ENCODE peak calls at places on chromosomes 4 and X, in six cellular contexts. One of them, this sample, is unnamed.

GRCh38 chr4:38489924-38490639 is 173.9 kb upstream of the KLF3 start:
- DNase-seq in NCI-H460: no peak
- DNase-seq in NCI-H1930: no peak
- DNase-seq in T-cell: no peak
- DNase-seq in mucosa of descending colon: peak
- DNase-seq in NCI-H524 treated with DMSO at 0.1 percent for 48 hours: no peak
- DNase-seq in this sample: no peak

GRCh38 chr4:89837385-89837995 is 529 bp upstream of the SNCA start:
- DNase-seq in NCI-H460: no peak
- DNase-seq in NCI-H1930: peak
- DNase-seq in T-cell: peak
- DNase-seq in mucosa of descending colon: no peak
- DNase-seq in NCI-H524 treated with DMSO at 0.1 percent for 48 hours: peak
- DNase-seq in this sample: no peak

GRCh38 chr4:85142451-85142850 is 176.0 kb upstream of the WDFY3 start:
- DNase-seq in NCI-H460: no peak
- DNase-seq in NCI-H1930: no peak
- DNase-seq in T-cell: no peak
- DNase-seq in mucosa of descending colon: no peak
- DNase-seq in NCI-H524 treated with DMSO at 0.1 percent for 48 hours: no peak
- DNase-seq in this sample: no peak

GRCh38 chrX:147912093-147912801 is 528 bp downstream of the FMR1 start:
- DNase-seq in NCI-H460: peak
- DNase-seq in NCI-H1930: no peak
- DNase-seq in T-cell: peak
- DNase-seq in mucosa of descending colon: peak
- DNase-seq in NCI-H524 treated with DMSO at 0.1 percent for 48 hours: no peak
- DNase-seq in this sample: no peak

GRCh38 chrX:30795981-30796958 is 92.8 kb downstream of the TAB3 start:
- DNase-seq in NCI-H460: no peak
- DNase-seq in NCI-H1930: no peak
- DNase-seq in T-cell: no peak
- DNase-seq in mucosa of descending colon: peak
- DNase-seq in NCI-H524 treated with DMSO at 0.1 percent for 48 hours: no peak
- DNase-seq in this sample: no peak

GRCh38 chr4:103204114-103204513 is 6.0 kb upstream of the CENPE start:
- DNase-seq in NCI-H460: peak
- DNase-seq in NCI-H1930: no peak
- DNase-seq in T-cell: no peak
- DNase-seq in mucosa of descending colon: no peak
- DNase-seq in NCI-H524 treated with DMSO at 0.1 percent for 48 hours: peak
- DNase-seq in this sample: no peak

GRCh38 chrX:49060914-49061313 is 2.1 kb downstream of the CCDC120 start:
- DNase-seq in NCI-H460: no peak
- DNase-seq in NCI-H1930: no peak
- DNase-seq in T-cell: no peak
- DNase-seq in mucosa of descending colon: no peak
- DNase-seq in NCI-H524 treated with DMSO at 0.1 percent for 48 hours: no peak
- DNase-seq in this sample: no peak

GRCh38 chr4:18390655-18391369 is 369.3 kb upstream of the LCORL start:
- DNase-seq in NCI-H460: no peak
- DNase-seq in NCI-H1930: no peak
- DNase-seq in T-cell: no peak
- DNase-seq in mucosa of descending colon: no peak
- DNase-seq in NCI-H524 treated with DMSO at 0.1 percent for 48 hours: no peak
- DNase-seq in this sample: no peak

GRCh38 chr4:22129454-22130075 is 181.0 kb upstream of the KCNIP4 start:
- DNase-seq in NCI-H460: peak
- DNase-seq in NCI-H1930: no peak
- DNase-seq in T-cell: no peak
- DNase-seq in mucosa of descending colon: no peak
- DNase-seq in NCI-H524 treated with DMSO at 0.1 percent for 48 hours: peak
- DNase-seq in this sample: peak

GRCh38 chr4:137075586-137075985 is 456.7 kb downstream of the PCDH18 start:
- DNase-seq in NCI-H460: no peak
- DNase-seq in NCI-H1930: no peak
- DNase-seq in T-cell: no peak
- DNase-seq in mucosa of descending colon: no peak
- DNase-seq in NCI-H524 treated with DMSO at 0.1 percent for 48 hours: no peak
- DNase-seq in this sample: no peak

GRCh38 chrX:150257348-150258175 is 105.6 kb upstream of the MAMLD1 start:
- DNase-seq in NCI-H460: no peak
- DNase-seq in NCI-H1930: no peak
- DNase-seq in T-cell: no peak
- DNase-seq in mucosa of descending colon: no peak
- DNase-seq in NCI-H524 treated with DMSO at 0.1 percent for 48 hours: no peak
- DNase-seq in this sample: no peak

GRCh38 chr4:113849771-113850170 is 88.2 kb upstream of the CAMK2D start:
- DNase-seq in NCI-H460: no peak
- DNase-seq in NCI-H1930: no peak
- DNase-seq in T-cell: no peak
- DNase-seq in mucosa of descending colon: no peak
- DNase-seq in NCI-H524 treated with DMSO at 0.1 percent for 48 hours: no peak
- DNase-seq in this sample: no peak

GRCh38 chr4:79603681-79604080 is 195.7 kb upstream of the GK2 start:
- DNase-seq in NCI-H460: no peak
- DNase-seq in NCI-H1930: no peak
- DNase-seq in T-cell: no peak
- DNase-seq in mucosa of descending colon: no peak
- DNase-seq in NCI-H524 treated with DMSO at 0.1 percent for 48 hours: no peak
- DNase-seq in this sample: no peak

GRCh38 chrX:1281511-1281910 is 12.9 kb downstream of the CSF2RA start:
- DNase-seq in NCI-H460: no peak
- DNase-seq in NCI-H1930: no peak
- DNase-seq in T-cell: no peak
- DNase-seq in mucosa of descending colon: no peak
- DNase-seq in NCI-H524 treated with DMSO at 0.1 percent for 48 hours: no peak
- DNase-seq in this sample: no peak

GRCh38 chr4:100450449-100450848 is 67.4 kb downstream of the EMCN start:
- DNase-seq in NCI-H460: no peak
- DNase-seq in NCI-H1930: no peak
- DNase-seq in T-cell: no peak
- DNase-seq in mucosa of descending colon: no peak
- DNase-seq in NCI-H524 treated with DMSO at 0.1 percent for 48 hours: no peak
- DNase-seq in this sample: no peak

GRCh38 chr4:78592104-78592783 is 40.7 kb downstream of the ANXA3 start:
- DNase-seq in NCI-H460: no peak
- DNase-seq in NCI-H1930: no peak
- DNase-seq in T-cell: peak
- DNase-seq in mucosa of descending colon: no peak
- DNase-seq in NCI-H524 treated with DMSO at 0.1 percent for 48 hours: no peak
- DNase-seq in this sample: no peak

GRCh38 chr4:38856524-38857337 is at the start of gene TLR6:
- DNase-seq in NCI-H460: peak
- DNase-seq in NCI-H1930: no peak
- DNase-seq in T-cell: peak
- DNase-seq in mucosa of descending colon: no peak
- DNase-seq in NCI-H524 treated with DMSO at 0.1 percent for 48 hours: no peak
- DNase-seq in this sample: peak

GRCh38 chrX:123408856-123409737 is 225.0 kb downstream of the GRIA3 start:
- DNase-seq in NCI-H460: no peak
- DNase-seq in NCI-H1930: no peak
- DNase-seq in T-cell: no peak
- DNase-seq in mucosa of descending colon: no peak
- DNase-seq in NCI-H524 treated with DMSO at 0.1 percent for 48 hours: peak
- DNase-seq in this sample: no peak

GRCh38 chr4:69489856-69490255 is 5.8 kb downstream of the UGT2B4 start:
- DNase-seq in NCI-H460: no peak
- DNase-seq in NCI-H1930: no peak
- DNase-seq in T-cell: no peak
- DNase-seq in mucosa of descending colon: no peak
- DNase-seq in NCI-H524 treated with DMSO at 0.1 percent for 48 hours: no peak
- DNase-seq in this sample: no peak

GRCh38 chrX:51568586-51568985 is 50.1 kb downstream of the CENPVL3 start:
- DNase-seq in NCI-H460: no peak
- DNase-seq in NCI-H1930: no peak
- DNase-seq in T-cell: no peak
- DNase-seq in mucosa of descending colon: no peak
- DNase-seq in NCI-H524 treated with DMSO at 0.1 percent for 48 hours: no peak
- DNase-seq in this sample: no peak

GRCh38 chrX:109840585-109840984 is 107.5 kb upstream of the ACSL4 start:
- DNase-seq in NCI-H460: peak
- DNase-seq in NCI-H1930: no peak
- DNase-seq in T-cell: no peak
- DNase-seq in mucosa of descending colon: no peak
- DNase-seq in NCI-H524 treated with DMSO at 0.1 percent for 48 hours: no peak
- DNase-seq in this sample: no peak

GRCh38 chrX:152817082-152817744 is 13.3 kb downstream of the CETN2 start:
- DNase-seq in NCI-H460: peak
- DNase-seq in NCI-H1930: no peak
- DNase-seq in T-cell: no peak
- DNase-seq in mucosa of descending colon: no peak
- DNase-seq in NCI-H524 treated with DMSO at 0.1 percent for 48 hours: no peak
- DNase-seq in this sample: no peak

GRCh38 chrX:109714340-109714958 is 18.6 kb downstream of the ACSL4 start:
- DNase-seq in NCI-H460: peak
- DNase-seq in NCI-H1930: no peak
- DNase-seq in T-cell: no peak
- DNase-seq in mucosa of descending colon: no peak
- DNase-seq in NCI-H524 treated with DMSO at 0.1 percent for 48 hours: no peak
- DNase-seq in this sample: no peak

GRCh38 chr4:40245794-40246546 is 49.1 kb downstream of the RHOH start:
- DNase-seq in NCI-H460: no peak
- DNase-seq in NCI-H1930: no peak
- DNase-seq in T-cell: no peak
- DNase-seq in mucosa of descending colon: no peak
- DNase-seq in NCI-H524 treated with DMSO at 0.1 percent for 48 hours: no peak
- DNase-seq in this sample: no peak

GRCh38 chr4:17385403-17385802 is 126.5 kb downstream of the QDPR start:
- DNase-seq in NCI-H460: no peak
- DNase-seq in NCI-H1930: no peak
- DNase-seq in T-cell: peak
- DNase-seq in mucosa of descending colon: no peak
- DNase-seq in NCI-H524 treated with DMSO at 0.1 percent for 48 hours: no peak
- DNase-seq in this sample: no peak

GRCh38 chr4:32830160-32830559 is 2110.0 kb downstream of the PCDH7 start:
- DNase-seq in NCI-H460: no peak
- DNase-seq in NCI-H1930: no peak
- DNase-seq in T-cell: no peak
- DNase-seq in mucosa of descending colon: no peak
- DNase-seq in NCI-H524 treated with DMSO at 0.1 percent for 48 hours: no peak
- DNase-seq in this sample: no peak

GRCh38 chr4:110270492-110271197 is 72.2 kb upstream of the ELOVL6 start:
- DNase-seq in NCI-H460: no peak
- DNase-seq in NCI-H1930: no peak
- DNase-seq in T-cell: no peak
- DNase-seq in mucosa of descending colon: no peak
- DNase-seq in NCI-H524 treated with DMSO at 0.1 percent for 48 hours: no peak
- DNase-seq in this sample: no peak

GRCh38 chrX:123190096-123190495 is 6.0 kb downstream of the GRIA3 start:
- DNase-seq in NCI-H460: no peak
- DNase-seq in NCI-H1930: no peak
- DNase-seq in T-cell: no peak
- DNase-seq in mucosa of descending colon: no peak
- DNase-seq in NCI-H524 treated with DMSO at 0.1 percent for 48 hours: no peak
- DNase-seq in this sample: no peak

GRCh38 chr4:75745192-75745591 is 20.8 kb downstream of the USO1 start:
- DNase-seq in NCI-H460: no peak
- DNase-seq in NCI-H1930: no peak
- DNase-seq in T-cell: no peak
- DNase-seq in mucosa of descending colon: no peak
- DNase-seq in NCI-H524 treated with DMSO at 0.1 percent for 48 hours: no peak
- DNase-seq in this sample: no peak

GRCh38 chrX:38166478-38167083 is 54.1 kb downstream of the SRPX start:
- DNase-seq in NCI-H460: peak
- DNase-seq in NCI-H1930: no peak
- DNase-seq in T-cell: no peak
- DNase-seq in mucosa of descending colon: no peak
- DNase-seq in NCI-H524 treated with DMSO at 0.1 percent for 48 hours: no peak
- DNase-seq in this sample: no peak

GRCh38 chr4:38574559-38575333 is 89.3 kb upstream of the KLF3 start:
- DNase-seq in NCI-H460: no peak
- DNase-seq in NCI-H1930: no peak
- DNase-seq in T-cell: no peak
- DNase-seq in mucosa of descending colon: peak
- DNase-seq in NCI-H524 treated with DMSO at 0.1 percent for 48 hours: peak
- DNase-seq in this sample: no peak

GRCh38 chr4:141410839-141411238 is 190.1 kb downstream of the ZNF330 start:
- DNase-seq in NCI-H460: no peak
- DNase-seq in NCI-H1930: no peak
- DNase-seq in T-cell: no peak
- DNase-seq in mucosa of descending colon: no peak
- DNase-seq in NCI-H524 treated with DMSO at 0.1 percent for 48 hours: no peak
- DNase-seq in this sample: no peak

GRCh38 chr4:14520171-14520570 is 482.1 kb upstream of the CPEB2 start:
- DNase-seq in NCI-H460: no peak
- DNase-seq in NCI-H1930: no peak
- DNase-seq in T-cell: no peak
- DNase-seq in mucosa of descending colon: no peak
- DNase-seq in NCI-H524 treated with DMSO at 0.1 percent for 48 hours: no peak
- DNase-seq in this sample: no peak

GRCh38 chrX:109902665-109903064 is 100.2 kb upstream of the TMEM164 start:
- DNase-seq in NCI-H460: no peak
- DNase-seq in NCI-H1930: no peak
- DNase-seq in T-cell: no peak
- DNase-seq in mucosa of descending colon: no peak
- DNase-seq in NCI-H524 treated with DMSO at 0.1 percent for 48 hours: no peak
- DNase-seq in this sample: no peak

GRCh38 chrX:105117621-105118020 is 102.9 kb downstream of the TEX13A start:
- DNase-seq in NCI-H460: no peak
- DNase-seq in NCI-H1930: no peak
- DNase-seq in T-cell: no peak
- DNase-seq in mucosa of descending colon: no peak
- DNase-seq in NCI-H524 treated with DMSO at 0.1 percent for 48 hours: no peak
- DNase-seq in this sample: no peak

This sample was measured in NCI-H1048.